ENCODE peak calls at places on chromosomes 5 and 9, in five cellular contexts. One of them, this sample, is unnamed.

GRCh38 chr5:151150484-151151262 is 6.9 kb downstream of the ANXA6 start:
- DNase-seq in uterus: peak
- DNase-seq in cerebellum: peak
- DNase-seq in NCI-H345: peak
- DNase-seq in PC-9: no peak
- DNase-seq in this sample: peak

GRCh38 chr5:172453206-172453985 is 929 bp downstream of the SH3PXD2B start:
- DNase-seq in uterus: peak
- DNase-seq in cerebellum: no peak
- DNase-seq in NCI-H345: peak
- DNase-seq in PC-9: peak
- DNase-seq in this sample: no peak

GRCh38 chr5:149093625-149094024 is 30.8 kb upstream of the SH3TC2 start:
- DNase-seq in uterus: no peak
- DNase-seq in cerebellum: no peak
- DNase-seq in NCI-H345: no peak
- DNase-seq in PC-9: no peak
- DNase-seq in this sample: no peak

GRCh38 chr9:636931-637591 is 204.4 kb upstream of the DMRT1 start:
- DNase-seq in uterus: no peak
- DNase-seq in cerebellum: no peak
- DNase-seq in NCI-H345: no peak
- DNase-seq in PC-9: no peak
- DNase-seq in this sample: no peak

GRCh38 chr9:35996358-35996970 is 38.5 kb upstream of the OR2S2 start:
- DNase-seq in uterus: no peak
- DNase-seq in cerebellum: no peak
- DNase-seq in NCI-H345: no peak
- DNase-seq in PC-9: no peak
- DNase-seq in this sample: no peak

GRCh38 chr9:106846847-106847246 is 16.1 kb upstream of the ZNF462 start:
- DNase-seq in uterus: no peak
- DNase-seq in cerebellum: no peak
- DNase-seq in NCI-H345: no peak
- DNase-seq in PC-9: no peak
- DNase-seq in this sample: no peak

GRCh38 chr9:134570151-134570621 is 71.4 kb upstream of the COL5A1 start:
- DNase-seq in uterus: peak
- DNase-seq in cerebellum: no peak
- DNase-seq in NCI-H345: peak
- DNase-seq in PC-9: no peak
- DNase-seq in this sample: peak

GRCh38 chr5:26492835-26493459 is 545.4 kb downstream of the CDH9 start:
- DNase-seq in uterus: no peak
- DNase-seq in cerebellum: no peak
- DNase-seq in NCI-H345: no peak
- DNase-seq in PC-9: no peak
- DNase-seq in this sample: no peak

GRCh38 chr9:24931894-24932293 is 386.2 kb upstream of the IZUMO3 start:
- DNase-seq in uterus: no peak
- DNase-seq in cerebellum: no peak
- DNase-seq in NCI-H345: no peak
- DNase-seq in PC-9: no peak
- DNase-seq in this sample: no peak

This sample was measured in activated CD8-positive, alpha-beta memory T cell treated with anti-CD3 and anti-CD28 coated beads, Interleukin-2, amount 50 U/mL, for 4 hours.